ENCODE peak calls at places on chromosomes 1 and 21, in nine cellular contexts. One of them, this sample, is unnamed.

GRCh38 chr1:114558548-114558947 is 22.9 kb downstream of the BCAS2 start:
- DNase-seq in activated CD4-positive, CD25-positive, alpha-beta regulatory T cell treated with anti-CD3 and anti-CD28 coated beads, Interleukin-2, amount 50 U/mL, for 16 hours: no peak
- DNase-seq in T47D: no peak
- DNase-seq in KBM-7: no peak
- DNase-seq in hypothalamus: no peak
- DNase-seq in left ventricle myocardium superior: no peak
- DNase-seq in NCI-H1092 treated with DMSO at 0.1 percent for 48 hours: peak; percentile 0
- DNase-seq in CD4-positive, alpha-beta memory T cell: peak; percentile 20
- DNase-seq in stimulated activated CD8-positive, alpha-beta memory T cell treated with anti-CD3 and anti-CD28 coated beads, Interleukin-2, amount 100 ng/mL, for 1 hour: no peak
- DNase-seq in this sample: peak; percentile 53

GRCh38 chr1:66330711-66331110 is 203.2 kb upstream of the SGIP1 start:
- DNase-seq in KBM-7: peak; percentile 67
- DNase-seq in activated CD4-positive, CD25-positive, alpha-beta regulatory T cell treated with anti-CD3 and anti-CD28 coated beads, Interleukin-2, amount 50 U/mL, for 16 hours: no peak
- DNase-seq in stimulated activated CD8-positive, alpha-beta memory T cell treated with anti-CD3 and anti-CD28 coated beads, Interleukin-2, amount 100 ng/mL, for 1 hour: no peak
- DNase-seq in T47D: no peak
- DNase-seq in CD4-positive, alpha-beta memory T cell: peak; percentile 81
- DNase-seq in hypothalamus: no peak
- DNase-seq in NCI-H1092 treated with DMSO at 0.1 percent for 48 hours: no peak
- DNase-seq in left ventricle myocardium superior: no peak
- DNase-seq in this sample: peak; percentile 48

GRCh38 chr21:25005388-25005787 is 601.9 kb downstream of the MRPL39 start:
- DNase-seq in NCI-H1092 treated with DMSO at 0.1 percent for 48 hours: no peak
- DNase-seq in CD4-positive, alpha-beta memory T cell: no peak
- DNase-seq in stimulated activated CD8-positive, alpha-beta memory T cell treated with anti-CD3 and anti-CD28 coated beads, Interleukin-2, amount 100 ng/mL, for 1 hour: no peak
- DNase-seq in hypothalamus: no peak
- DNase-seq in left ventricle myocardium superior: no peak
- DNase-seq in activated CD4-positive, CD25-positive, alpha-beta regulatory T cell treated with anti-CD3 and anti-CD28 coated beads, Interleukin-2, amount 50 U/mL, for 16 hours: no peak
- DNase-seq in KBM-7: no peak
- DNase-seq in T47D: no peak
- DNase-seq in this sample: peak; percentile 46

GRCh38 chr21:33244082-33244780 is 14.5 kb downstream of the IFNAR2 start:
- DNase-seq in KBM-7: peak; percentile 51
- DNase-seq in left ventricle myocardium superior: no peak
- DNase-seq in NCI-H1092 treated with DMSO at 0.1 percent for 48 hours: no peak
- DNase-seq in activated CD4-positive, CD25-positive, alpha-beta regulatory T cell treated with anti-CD3 and anti-CD28 coated beads, Interleukin-2, amount 50 U/mL, for 16 hours: no peak
- DNase-seq in stimulated activated CD8-positive, alpha-beta memory T cell treated with anti-CD3 and anti-CD28 coated beads, Interleukin-2, amount 100 ng/mL, for 1 hour: no peak
- DNase-seq in T47D: no peak
- DNase-seq in hypothalamus: no peak
- DNase-seq in CD4-positive, alpha-beta memory T cell: no peak
- DNase-seq in this sample: peak; percentile 38

GRCh38 chr1:57019240-57019805 is 53.5 kb upstream of the C8B start:
- DNase-seq in activated CD4-positive, CD25-positive, alpha-beta regulatory T cell treated with anti-CD3 and anti-CD28 coated beads, Interleukin-2, amount 50 U/mL, for 16 hours: no peak
- DNase-seq in KBM-7: no peak
- DNase-seq in left ventricle myocardium superior: no peak
- DNase-seq in T47D: no peak
- DNase-seq in hypothalamus: no peak
- DNase-seq in NCI-H1092 treated with DMSO at 0.1 percent for 48 hours: peak; percentile 21
- DNase-seq in CD4-positive, alpha-beta memory T cell: no peak
- DNase-seq in stimulated activated CD8-positive, alpha-beta memory T cell treated with anti-CD3 and anti-CD28 coated beads, Interleukin-2, amount 100 ng/mL, for 1 hour: no peak
- DNase-seq in this sample: no peak

GRCh38 chr1:230745071-230745470 is 2.1 kb upstream of the CAPN9 start:
- DNase-seq in T47D: no peak
- DNase-seq in left ventricle myocardium superior: no peak
- DNase-seq in NCI-H1092 treated with DMSO at 0.1 percent for 48 hours: no peak
- DNase-seq in CD4-positive, alpha-beta memory T cell: no peak
- DNase-seq in hypothalamus: no peak
- DNase-seq in stimulated activated CD8-positive, alpha-beta memory T cell treated with anti-CD3 and anti-CD28 coated beads, Interleukin-2, amount 100 ng/mL, for 1 hour: no peak
- DNase-seq in activated CD4-positive, CD25-positive, alpha-beta regulatory T cell treated with anti-CD3 and anti-CD28 coated beads, Interleukin-2, amount 50 U/mL, for 16 hours: no peak
- DNase-seq in KBM-7: no peak
- DNase-seq in this sample: no peak

GRCh38 chr1:171769754-171770153 is 11.7 kb upstream of the METTL13 start:
- DNase-seq in activated CD4-positive, CD25-positive, alpha-beta regulatory T cell treated with anti-CD3 and anti-CD28 coated beads, Interleukin-2, amount 50 U/mL, for 16 hours: no peak
- DNase-seq in KBM-7: no peak
- DNase-seq in left ventricle myocardium superior: no peak
- DNase-seq in NCI-H1092 treated with DMSO at 0.1 percent for 48 hours: no peak
- DNase-seq in hypothalamus: no peak
- DNase-seq in T47D: no peak
- DNase-seq in CD4-positive, alpha-beta memory T cell: no peak
- DNase-seq in stimulated activated CD8-positive, alpha-beta memory T cell treated with anti-CD3 and anti-CD28 coated beads, Interleukin-2, amount 100 ng/mL, for 1 hour: no peak
- DNase-seq in this sample: no peak

GRCh38 chr1:119046429-119047039 is 58.4 kb upstream of the TBX15 start:
- DNase-seq in activated CD4-positive, CD25-positive, alpha-beta regulatory T cell treated with anti-CD3 and anti-CD28 coated beads, Interleukin-2, amount 50 U/mL, for 16 hours: no peak
- DNase-seq in T47D: no peak
- DNase-seq in hypothalamus: no peak
- DNase-seq in stimulated activated CD8-positive, alpha-beta memory T cell treated with anti-CD3 and anti-CD28 coated beads, Interleukin-2, amount 100 ng/mL, for 1 hour: no peak
- DNase-seq in NCI-H1092 treated with DMSO at 0.1 percent for 48 hours: no peak
- DNase-seq in left ventricle myocardium superior: peak; percentile 28
- DNase-seq in CD4-positive, alpha-beta memory T cell: no peak
- DNase-seq in KBM-7: no peak
- DNase-seq in this sample: no peak

GRCh38 chr1:180912211-180912800 is 391 bp upstream of the KIAA1614 start:
- DNase-seq in hypothalamus: no peak
- DNase-seq in CD4-positive, alpha-beta memory T cell: no peak
- DNase-seq in stimulated activated CD8-positive, alpha-beta memory T cell treated with anti-CD3 and anti-CD28 coated beads, Interleukin-2, amount 100 ng/mL, for 1 hour: no peak
- DNase-seq in activated CD4-positive, CD25-positive, alpha-beta regulatory T cell treated with anti-CD3 and anti-CD28 coated beads, Interleukin-2, amount 50 U/mL, for 16 hours: no peak
- DNase-seq in T47D: no peak
- DNase-seq in NCI-H1092 treated with DMSO at 0.1 percent for 48 hours: peak; percentile 71
- DNase-seq in KBM-7: peak; percentile 21
- DNase-seq in left ventricle myocardium superior: peak; percentile 55
- DNase-seq in this sample: no peak

GRCh38 chr1:174308604-174309003 is 139.2 kb upstream of the GPR52 start:
- DNase-seq in CD4-positive, alpha-beta memory T cell: no peak
- DNase-seq in activated CD4-positive, CD25-positive, alpha-beta regulatory T cell treated with anti-CD3 and anti-CD28 coated beads, Interleukin-2, amount 50 U/mL, for 16 hours: no peak
- DNase-seq in hypothalamus: no peak
- DNase-seq in left ventricle myocardium superior: no peak
- DNase-seq in NCI-H1092 treated with DMSO at 0.1 percent for 48 hours: no peak
- DNase-seq in T47D: no peak
- DNase-seq in stimulated activated CD8-positive, alpha-beta memory T cell treated with anti-CD3 and anti-CD28 coated beads, Interleukin-2, amount 100 ng/mL, for 1 hour: no peak
- DNase-seq in KBM-7: no peak
- DNase-seq in this sample: peak; percentile 14

GRCh38 chr1:209190591-209191241 is 392.8 kb upstream of the CAMK1G start:
- DNase-seq in NCI-H1092 treated with DMSO at 0.1 percent for 48 hours: peak; percentile 85
- DNase-seq in left ventricle myocardium superior: no peak
- DNase-seq in activated CD4-positive, CD25-positive, alpha-beta regulatory T cell treated with anti-CD3 and anti-CD28 coated beads, Interleukin-2, amount 50 U/mL, for 16 hours: no peak
- DNase-seq in stimulated activated CD8-positive, alpha-beta memory T cell treated with anti-CD3 and anti-CD28 coated beads, Interleukin-2, amount 100 ng/mL, for 1 hour: no peak
- DNase-seq in T47D: no peak
- DNase-seq in CD4-positive, alpha-beta memory T cell: no peak
- DNase-seq in KBM-7: peak; percentile 50
- DNase-seq in hypothalamus: no peak
- DNase-seq in this sample: peak; percentile 70

GRCh38 chr1:184036517-184036949 is 995 bp downstream of the COLGALT2 start:
- DNase-seq in CD4-positive, alpha-beta memory T cell: peak; percentile 18
- DNase-seq in NCI-H1092 treated with DMSO at 0.1 percent for 48 hours: peak; percentile 58
- DNase-seq in left ventricle myocardium superior: peak; percentile 72
- DNase-seq in T47D: no peak
- DNase-seq in KBM-7: no peak
- DNase-seq in stimulated activated CD8-positive, alpha-beta memory T cell treated with anti-CD3 and anti-CD28 coated beads, Interleukin-2, amount 100 ng/mL, for 1 hour: no peak
- DNase-seq in activated CD4-positive, CD25-positive, alpha-beta regulatory T cell treated with anti-CD3 and anti-CD28 coated beads, Interleukin-2, amount 50 U/mL, for 16 hours: no peak
- DNase-seq in hypothalamus: peak; percentile 37
- DNase-seq in this sample: no peak

GRCh38 chr21:31161157-31161556 is 122.9 kb upstream of the KRTAP19-8 start:
- DNase-seq in NCI-H1092 treated with DMSO at 0.1 percent for 48 hours: no peak
- DNase-seq in left ventricle myocardium superior: no peak
- DNase-seq in CD4-positive, alpha-beta memory T cell: no peak
- DNase-seq in KBM-7: no peak
- DNase-seq in stimulated activated CD8-positive, alpha-beta memory T cell treated with anti-CD3 and anti-CD28 coated beads, Interleukin-2, amount 100 ng/mL, for 1 hour: no peak
- DNase-seq in activated CD4-positive, CD25-positive, alpha-beta regulatory T cell treated with anti-CD3 and anti-CD28 coated beads, Interleukin-2, amount 50 U/mL, for 16 hours: no peak
- DNase-seq in hypothalamus: no peak
- DNase-seq in T47D: peak; percentile 11
- DNase-seq in this sample: no peak

GRCh38 chr1:31714442-31715096 is 10.8 kb upstream of the COL16A1 start:
- DNase-seq in hypothalamus: no peak
- DNase-seq in activated CD4-positive, CD25-positive, alpha-beta regulatory T cell treated with anti-CD3 and anti-CD28 coated beads, Interleukin-2, amount 50 U/mL, for 16 hours: no peak
- DNase-seq in CD4-positive, alpha-beta memory T cell: peak; percentile 26
- DNase-seq in stimulated activated CD8-positive, alpha-beta memory T cell treated with anti-CD3 and anti-CD28 coated beads, Interleukin-2, amount 100 ng/mL, for 1 hour: no peak
- DNase-seq in left ventricle myocardium superior: peak; percentile 82
- DNase-seq in KBM-7: peak; percentile 49
- DNase-seq in T47D: no peak
- DNase-seq in NCI-H1092 treated with DMSO at 0.1 percent for 48 hours: peak; percentile 52
- DNase-seq in this sample: peak; percentile 44

This sample was measured in OCI-M1.